ENCODE peak calls at places on chromosome 3, in eight cellular contexts. One of them, this sample, is unnamed. For H3K4me1, the result is how much of the 10 kb centered on the place peaks cover.

GRCh38 chr3:45936261-45936660 is 7.0 kb upstream of the CXCR6 start:
- DNase-seq in neural progenitor cell: no peak
- DNase-seq in H1: no peak
- DNase-seq in SK-N-SH: no peak
- DNase-seq in PC-3: no peak
- DNase-seq in H9: no peak
- DNase-seq in HCT116: no peak
- DNase-seq in mammary epithelial cell: no peak
- DNase-seq in this sample: no peak

GRCh38 chr3:29279830-29280229 is 1.0 kb upstream of the RBMS3 start:
- DNase-seq in neural progenitor cell: no peak
- DNase-seq in H1: no peak
- DNase-seq in SK-N-SH: peak
- DNase-seq in PC-3: no peak
- DNase-seq in H9: no peak
- DNase-seq in HCT116: no peak
- DNase-seq in mammary epithelial cell: peak
- DNase-seq in this sample: peak

GRCh38 chr3:161008086-161008485 is 97.1 kb downstream of the B3GALNT1 start:
- DNase-seq in neural progenitor cell: no peak
- DNase-seq in H1: no peak
- DNase-seq in SK-N-SH: no peak
- DNase-seq in PC-3: peak
- DNase-seq in H9: no peak
- DNase-seq in HCT116: no peak
- DNase-seq in mammary epithelial cell: no peak
- DNase-seq in this sample: no peak

GRCh38 chr3:124653071-124653470 is 77.2 kb upstream of the UMPS start:
- DNase-seq in neural progenitor cell: no peak
- DNase-seq in H1: no peak
- DNase-seq in SK-N-SH: no peak
- DNase-seq in PC-3: no peak
- DNase-seq in H9: no peak
- DNase-seq in HCT116: no peak
- DNase-seq in mammary epithelial cell: no peak
- DNase-seq in this sample: no peak

GRCh38 chr3:197495999-197496745 is 59.6 kb downstream of the BDH1 start:
- DNase-seq in neural progenitor cell: no peak
- DNase-seq in H1: no peak
- DNase-seq in SK-N-SH: no peak
- DNase-seq in PC-3: no peak
- DNase-seq in H9: no peak
- DNase-seq in HCT116: no peak
- DNase-seq in mammary epithelial cell: no peak
- DNase-seq in this sample: no peak

GRCh38 chr3:58249358-58250092 is 11.9 kb downstream of the ABHD6 start:
- DNase-seq in neural progenitor cell: peak
- DNase-seq in H1: no peak
- DNase-seq in SK-N-SH: no peak
- DNase-seq in PC-3: no peak
- DNase-seq in H9: no peak
- DNase-seq in HCT116: no peak
- DNase-seq in mammary epithelial cell: no peak
- DNase-seq in this sample: no peak

GRCh38 chr3:45931476-45931875 is 11.8 kb upstream of the CXCR6 start:
- DNase-seq in neural progenitor cell: no peak
- DNase-seq in H1: no peak
- DNase-seq in SK-N-SH: no peak
- DNase-seq in PC-3: no peak
- DNase-seq in H9: no peak
- DNase-seq in HCT116: no peak
- DNase-seq in mammary epithelial cell: no peak
- DNase-seq in this sample: no peak

GRCh38 chr3:150407818-150408231 is 273 bp upstream of the TSC22D2 start:
- DNase-seq in neural progenitor cell: no peak
- DNase-seq in H1: no peak
- DNase-seq in SK-N-SH: no peak
- DNase-seq in PC-3: peak
- DNase-seq in H9: peak
- DNase-seq in HCT116: peak
- DNase-seq in mammary epithelial cell: no peak
- DNase-seq in this sample: no peak

GRCh38 chr3:104316118-104316517 is 1050.6 kb upstream of the ALCAM start:
- DNase-seq in neural progenitor cell: no peak
- DNase-seq in H1: no peak
- DNase-seq in SK-N-SH: no peak
- DNase-seq in PC-3: no peak
- DNase-seq in H9: no peak
- DNase-seq in HCT116: no peak
- DNase-seq in mammary epithelial cell: peak
- DNase-seq in this sample: peak

GRCh38 chr3:189486556-189486955 is 144.6 kb upstream of the TP63 start:
- DNase-seq in neural progenitor cell: no peak
- DNase-seq in H1: no peak
- DNase-seq in SK-N-SH: no peak
- DNase-seq in PC-3: peak
- DNase-seq in H9: no peak
- DNase-seq in HCT116: no peak
- DNase-seq in mammary epithelial cell: no peak
- DNase-seq in this sample: no peak

GRCh38 chr3:171177056-171177455 is 150.5 kb upstream of the SLC2A2 start:
- DNase-seq in neural progenitor cell: no peak
- DNase-seq in H1: no peak
- DNase-seq in SK-N-SH: no peak
- DNase-seq in PC-3: no peak
- DNase-seq in H9: no peak
- DNase-seq in HCT116: no peak
- DNase-seq in mammary epithelial cell: no peak
- DNase-seq in this sample: no peak

GRCh38 chr3:171173732-171174131 is 147.2 kb upstream of the SLC2A2 start:
- DNase-seq in neural progenitor cell: peak
- DNase-seq in H1: no peak
- DNase-seq in SK-N-SH: no peak
- DNase-seq in PC-3: no peak
- DNase-seq in H9: peak
- DNase-seq in HCT116: no peak
- DNase-seq in mammary epithelial cell: no peak
- DNase-seq in this sample: no peak

GRCh38 chr3:171176244-171176925 is 149.9 kb upstream of the SLC2A2 start:
- DNase-seq in neural progenitor cell: no peak
- DNase-seq in H1: no peak
- DNase-seq in SK-N-SH: no peak
- DNase-seq in PC-3: no peak
- DNase-seq in H9: no peak
- DNase-seq in HCT116: no peak
- DNase-seq in mammary epithelial cell: no peak
- DNase-seq in this sample: no peak

GRCh38 chr3:171177553-171177952 is 151.0 kb upstream of the SLC2A2 start:
- DNase-seq in neural progenitor cell: no peak
- DNase-seq in H1: no peak
- DNase-seq in SK-N-SH: no peak
- DNase-seq in PC-3: no peak
- DNase-seq in H9: no peak
- DNase-seq in HCT116: no peak
- DNase-seq in mammary epithelial cell: no peak
- DNase-seq in this sample: no peak

GRCh38 chr3:171175840-171176239 is 149.3 kb upstream of the SLC2A2 start:
- DNase-seq in neural progenitor cell: no peak
- DNase-seq in H1: no peak
- DNase-seq in SK-N-SH: no peak
- DNase-seq in PC-3: peak
- DNase-seq in H9: no peak
- DNase-seq in HCT116: no peak
- DNase-seq in mammary epithelial cell: no peak
- DNase-seq in this sample: peak
- H3K9ac ChIP-seq in neural progenitor cell: no peak
- H3K9ac ChIP-seq in H1: no peak
- H3K9ac ChIP-seq in SK-N-SH: no peak
- H3K9ac ChIP-seq in PC-3: no peak
- H3K9ac ChIP-seq in H9: no peak
- H3K9ac ChIP-seq in HCT116: no peak
- H3K9ac ChIP-seq in mammary epithelial cell: no peak
- H3K9ac ChIP-seq in this sample: peak

GRCh38 chr3:30620402-30621360 is 14.3 kb downstream of the TGFBR2 start:
- DNase-seq in neural progenitor cell: no peak
- DNase-seq in H1: no peak
- DNase-seq in SK-N-SH: no peak
- DNase-seq in PC-3: peak
- DNase-seq in H9: no peak
- DNase-seq in HCT116: no peak
- DNase-seq in mammary epithelial cell: no peak
- DNase-seq in this sample: no peak
- H3K4me1 ChIP-seq in neural progenitor cell: under half
- H3K4me1 ChIP-seq in H1: under half
- H3K4me1 ChIP-seq in SK-N-SH: under half
- H3K4me1 ChIP-seq in PC-3: under half
- H3K4me1 ChIP-seq in H9: under half
- H3K4me1 ChIP-seq in HCT116: half or more
- H3K4me1 ChIP-seq in mammary epithelial cell: under half
- H3K4me1 ChIP-seq in this sample: under half

GRCh38 chr3:66490984-66491383 is 9.8 kb downstream of the LRIG1 start:
- DNase-seq in neural progenitor cell: peak
- DNase-seq in H1: no peak
- DNase-seq in SK-N-SH: no peak
- DNase-seq in PC-3: no peak
- DNase-seq in H9: no peak
- DNase-seq in HCT116: no peak
- DNase-seq in mammary epithelial cell: no peak
- DNase-seq in this sample: no peak
- H3K9ac ChIP-seq in neural progenitor cell: no peak
- H3K9ac ChIP-seq in H1: no peak
- H3K9ac ChIP-seq in SK-N-SH: no peak
- H3K9ac ChIP-seq in PC-3: no peak
- H3K9ac ChIP-seq in H9: no peak
- H3K9ac ChIP-seq in HCT116: no peak
- H3K9ac ChIP-seq in mammary epithelial cell: no peak
- H3K9ac ChIP-seq in this sample: no peak

GRCh38 chr3:147130461-147130860 is 275.9 kb downstream of the ZIC4 start:
- DNase-seq in neural progenitor cell: no peak
- DNase-seq in H1: no peak
- DNase-seq in SK-N-SH: no peak
- DNase-seq in PC-3: peak
- DNase-seq in H9: no peak
- DNase-seq in HCT116: no peak
- DNase-seq in mammary epithelial cell: no peak
- DNase-seq in this sample: peak

GRCh38 chr3:147132168-147132567 is 274.2 kb downstream of the ZIC4 start:
- DNase-seq in neural progenitor cell: no peak
- DNase-seq in H1: no peak
- DNase-seq in SK-N-SH: no peak
- DNase-seq in PC-3: no peak
- DNase-seq in H9: no peak
- DNase-seq in HCT116: no peak
- DNase-seq in mammary epithelial cell: no peak
- DNase-seq in this sample: no peak

DNA sequence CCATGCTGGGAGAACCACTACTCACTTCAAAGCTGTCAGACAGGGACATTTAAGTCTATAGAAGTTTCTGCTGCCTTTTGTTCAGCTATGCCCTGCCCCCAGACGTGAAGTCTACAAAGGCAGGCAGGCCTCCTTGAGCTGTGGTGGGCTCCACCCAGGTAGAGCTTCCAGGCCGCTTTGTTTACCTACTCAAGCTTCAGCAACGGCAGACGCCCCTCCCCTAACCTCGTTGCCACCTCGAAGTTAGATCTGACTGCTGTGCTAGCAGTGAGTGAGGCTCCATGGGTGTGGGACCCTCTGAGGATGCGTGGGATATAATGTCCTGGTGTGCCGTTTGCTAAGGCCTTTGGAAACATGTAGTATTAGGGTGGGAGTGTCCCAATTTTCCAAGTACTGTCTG is 276.7 kb downstream of the ZIC4 start:
- DNase-seq in neural progenitor cell: no peak
- DNase-seq in H1: no peak
- DNase-seq in SK-N-SH: no peak
- DNase-seq in PC-3: no peak
- DNase-seq in H9: no peak
- DNase-seq in HCT116: no peak
- DNase-seq in mammary epithelial cell: no peak
- DNase-seq in this sample: no peak
- H3K4me1 ChIP-seq in neural progenitor cell: under half
- H3K4me1 ChIP-seq in H1: under half
- H3K4me1 ChIP-seq in SK-N-SH: under half
- H3K4me1 ChIP-seq in PC-3: under half
- H3K4me1 ChIP-seq in H9: under half
- H3K4me1 ChIP-seq in HCT116: under half
- H3K4me1 ChIP-seq in mammary epithelial cell: under half
- H3K4me1 ChIP-seq in this sample: under half

GRCh38 chr3:35737527-35737926 is 98.2 kb downstream of the ARPP21 start:
- DNase-seq in neural progenitor cell: no peak
- DNase-seq in H1: no peak
- DNase-seq in SK-N-SH: no peak
- DNase-seq in PC-3: no peak
- DNase-seq in H9: no peak
- DNase-seq in HCT116: no peak
- DNase-seq in mammary epithelial cell: no peak
- DNase-seq in this sample: no peak
- H3K9ac ChIP-seq in neural progenitor cell: no peak
- H3K9ac ChIP-seq in H1: no peak
- H3K9ac ChIP-seq in SK-N-SH: no peak
- H3K9ac ChIP-seq in PC-3: no peak
- H3K9ac ChIP-seq in H9: no peak
- H3K9ac ChIP-seq in HCT116: no peak
- H3K9ac ChIP-seq in mammary epithelial cell: no peak
- H3K9ac ChIP-seq in this sample: no peak

GRCh38 chr3:127772776-127773751 is 49.3 kb downstream of the MGLL start:
- DNase-seq in neural progenitor cell: no peak
- DNase-seq in H1: no peak
- DNase-seq in SK-N-SH: no peak
- DNase-seq in PC-3: no peak
- DNase-seq in H9: no peak
- DNase-seq in HCT116: no peak
- DNase-seq in mammary epithelial cell: no peak
- DNase-seq in this sample: no peak
- H3K4me1 ChIP-seq in neural progenitor cell: under half
- H3K4me1 ChIP-seq in H1: under half
- H3K4me1 ChIP-seq in SK-N-SH: under half
- H3K4me1 ChIP-seq in PC-3: under half
- H3K4me1 ChIP-seq in H9: under half
- H3K4me1 ChIP-seq in HCT116: under half
- H3K4me1 ChIP-seq in mammary epithelial cell: under half
- H3K4me1 ChIP-seq in this sample: half or more